ENCODE peak calls at places on chromosome 7, in ten cellular contexts. S is CD4-positive, alpha-beta memory T cell; N is foreskin keratinocyte; T is iPS-NIHi11; C is stimulated activated CD4-positive, alpha-beta T cell treated with anti-CD3 and anti-CD28 coated beads, TNF-alpha, amount 100 ng/mL, for 4 hours; E is HuH-7.5; L is NK-92 treated with Interleukin-12 subunit alpha and Interleukin-12 subunit beta, amount 100 ng/mL, for 24 hours; I is LoVo; X is Daoy; Q is RWPE1. Z is an unnamed sample.

GRCh38 chr7:117871778-117872538 is 1.3 kb downstream of the CTTNBP2 start:
- DNase-seq in N (peak), I (peak), L (no peak), Q (no peak), T (peak), C (no peak), S (no peak), E (no peak), X (peak), Z (peak)

GRCh38 chr7:157873664-157874063 is 536.9 kb downstream of the DNAJB6 start:
- DNase-seq in N (no peak), S (no peak), I (no peak), T (no peak), Q (no peak), X (no peak), E (no peak), C (no peak), L (no peak), Z (no peak)

GRCh38 chr7:139940866-139941265 is 111.8 kb downstream of the TBXAS1 start:
- DNase-seq in I (no peak), E (no peak), Q (no peak), X (no peak), T (no peak), S (no peak), N (no peak), L (no peak), C (no peak), Z (no peak)

GRCh38 chr7:40571796-40572195 is 437.0 kb downstream of the SUGCT start:
- DNase-seq in Q (no peak), C (no peak), T (peak), I (no peak), X (peak), L (no peak), E (no peak), S (no peak), N (no peak), Z (no peak)

GRCh38 chr7:50957427-50957826 is 174.7 kb upstream of the GRB10 start:
- DNase-seq in X (peak), Q (no peak), S (no peak), L (no peak), T (no peak), C (no peak), N (no peak), I (no peak), E (no peak), Z (no peak)

GRCh38 chr7:36226151-36226550 is 73.1 kb downstream of the EEPD1 start:
- DNase-seq in N (no peak), E (no peak), L (no peak), T (no peak), X (no peak), S (no peak), I (no peak), Q (no peak), C (no peak), Z (no peak)

GRCh38 chr7:26153246-26153822 is 1.3 kb downstream of the NFE2L3 start:
- DNase-seq in N (no peak), T (peak), C (no peak), S (peak), I (peak), Q (no peak), X (peak), E (no peak), L (no peak), Z (no peak)

GRCh38 chr7:100053201-100053600 is 3.6 kb downstream of the ZSCAN21 start:
- DNase-seq in I (peak), Q (peak), T (peak), L (no peak), X (peak), E (peak), N (peak), S (peak), C (no peak), Z (peak)

GRCh38 chr7:68697821-68698280 is 900.4 kb upstream of the AUTS2 start:
- DNase-seq in X (no peak), Q (no peak), L (no peak), I (no peak), S (no peak), N (no peak), T (no peak), E (no peak), C (no peak), Z (no peak)

GRCh38 chr7:38502289-38502688 is 128.9 kb downstream of the AMPH start:
- DNase-seq in T (no peak), Q (no peak), C (no peak), I (no peak), N (no peak), X (no peak), E (no peak), L (no peak), S (no peak), Z (no peak)

GRCh38 chr7:5528071-5528814 is 104.6 kb upstream of the TNRC18 start:
- DNase-seq in N (no peak), Q (no peak), S (peak), C (no peak), L (no peak), T (no peak), X (peak), I (no peak), E (no peak), Z (no peak)

GRCh38 chr7:79893991-79894390 is 240.6 kb upstream of the GNAI1 start:
- DNase-seq in I (no peak), X (no peak), L (no peak), S (no peak), C (no peak), N (no peak), T (no peak), Q (no peak), E (no peak), Z (no peak)

GRCh38 chr7:78172138-78172887 is 373.7 kb downstream of the PHTF2 start:
- DNase-seq in X (no peak), C (no peak), I (no peak), Q (no peak), E (no peak), S (no peak), L (no peak), N (no peak), T (no peak), Z (peak)

GRCh38 chr7:116574025-116574822 is 49.4 kb downstream of the CAV1 start:
- DNase-seq in Q (no peak), I (no peak), L (no peak), T (no peak), X (peak), C (no peak), N (no peak), S (no peak), E (no peak), Z (no peak)

GRCh38 chr7:20269726-20270125 is 52.5 kb upstream of the MACC1 start:
- DNase-seq in X (no peak), E (no peak), S (no peak), T (no peak), N (peak), C (no peak), L (no peak), Q (no peak), I (no peak), Z (no peak)

GRCh38 chr7:51367614-51367968 is 51.0 kb upstream of the COBL start:
- DNase-seq in X (no peak), S (no peak), L (no peak), E (no peak), T (no peak), N (no peak), Q (no peak), C (no peak), I (no peak), Z (no peak)

GRCh38 chr7:139853576-139854511 is 24.8 kb downstream of the TBXAS1 start:
- DNase-seq in I (no peak), N (no peak), L (no peak), E (no peak), C (no peak), S (no peak), Q (peak), X (peak), T (no peak), Z (no peak)

GRCh38 chr7:17948503-17949238 is 8.4 kb upstream of the SNX13 start:
- DNase-seq in E (no peak), T (no peak), X (no peak), I (peak), S (no peak), N (peak), C (no peak), Q (peak), L (no peak), Z (no peak)

GRCh38 chr7:64541438-64542359 is 21.2 kb downstream of the ZNF680 start:
- DNase-seq in T (no peak), N (no peak), S (no peak), E (no peak), C (no peak), Q (no peak), I (peak), X (peak), L (no peak), Z (no peak)

GRCh38 chr7:25879799-25880198 is 272.2 kb upstream of the NFE2L3 start:
- DNase-seq in L (no peak), X (no peak), E (no peak), Q (no peak), N (no peak), T (no peak), S (no peak), C (no peak), I (no peak), Z (no peak)

GRCh38 chr7:28575241-28575643 is 162.9 kb downstream of the CREB5 start:
- DNase-seq in C (no peak), N (no peak), Q (peak), I (no peak), T (no peak), E (no peak), S (no peak), L (no peak), X (no peak), Z (no peak)

GRCh38 chr7:101287032-101287431 is 34.6 kb downstream of the IFT22 start:
- DNase-seq in T (no peak), L (no peak), X (no peak), E (no peak), I (no peak), C (no peak), S (no peak), Q (no peak), N (no peak), Z (no peak)

GRCh38 chr7:1758417-1758858 is 88.4 kb downstream of the ELFN1 start:
- DNase-seq in L (no peak), T (peak), Q (peak), N (peak), C (no peak), S (no peak), I (no peak), X (peak), E (no peak), Z (peak)

Z was measured in NCI-H345.